ENCODE peak calls at places on chromosomes 5 and 9, in eight cellular contexts. One of them, this sample, is unnamed.

GRCh38 chr5:180601591-180602480 is 10.5 kb upstream of the SCGB3A1 start:
- DNase-seq in NCI-H748 treated with DMSO at 0.1 percent for 48 hours: no peak
- DNase-seq in HuH-7: no peak
- DNase-seq in HT-29: no peak
- DNase-seq in SK-N-SH: peak; percentile 40
- DNase-seq in non-pigmented ciliary epithelial cell: no peak
- DNase-seq in stimulated activated CD4-positive, alpha-beta T cell treated with anti-CD3 and anti-CD28 coated beads, Interleukin-1b, Interleukin-23, amount 100 ng/mL, for 24 hours: no peak
- DNase-seq in stimulated activated CD8-positive, alpha-beta memory T cell treated with anti-CD3 and anti-CD28 coated beads, Interleukin-15, amount 100 ng/mL, for 24 hours: no peak
- DNase-seq in this sample: no peak

GRCh38 chr9:135152608-135153337 is 65.3 kb downstream of the OLFM1 start:
- DNase-seq in NCI-H748 treated with DMSO at 0.1 percent for 48 hours: no peak
- DNase-seq in HuH-7: no peak
- DNase-seq in HT-29: peak; percentile 9
- DNase-seq in SK-N-SH: peak; percentile 59
- DNase-seq in non-pigmented ciliary epithelial cell: no peak
- DNase-seq in stimulated activated CD4-positive, alpha-beta T cell treated with anti-CD3 and anti-CD28 coated beads, Interleukin-1b, Interleukin-23, amount 100 ng/mL, for 24 hours: no peak
- DNase-seq in stimulated activated CD8-positive, alpha-beta memory T cell treated with anti-CD3 and anti-CD28 coated beads, Interleukin-15, amount 100 ng/mL, for 24 hours: no peak
- DNase-seq in this sample: peak; percentile 71

GRCh38 chr5:5360878-5361520 is 61.5 kb upstream of the ICE1 start:
- DNase-seq in NCI-H748 treated with DMSO at 0.1 percent for 48 hours: no peak
- DNase-seq in HuH-7: peak; percentile 8
- DNase-seq in HT-29: no peak
- DNase-seq in SK-N-SH: no peak
- DNase-seq in non-pigmented ciliary epithelial cell: no peak
- DNase-seq in stimulated activated CD4-positive, alpha-beta T cell treated with anti-CD3 and anti-CD28 coated beads, Interleukin-1b, Interleukin-23, amount 100 ng/mL, for 24 hours: no peak
- DNase-seq in stimulated activated CD8-positive, alpha-beta memory T cell treated with anti-CD3 and anti-CD28 coated beads, Interleukin-15, amount 100 ng/mL, for 24 hours: no peak
- DNase-seq in this sample: no peak

GRCh38 chr9:94199776-94200175 is 59.3 kb upstream of the ZNF169 start:
- DNase-seq in NCI-H748 treated with DMSO at 0.1 percent for 48 hours: no peak
- DNase-seq in HuH-7: no peak
- DNase-seq in HT-29: no peak
- DNase-seq in SK-N-SH: no peak
- DNase-seq in non-pigmented ciliary epithelial cell: no peak
- DNase-seq in stimulated activated CD4-positive, alpha-beta T cell treated with anti-CD3 and anti-CD28 coated beads, Interleukin-1b, Interleukin-23, amount 100 ng/mL, for 24 hours: no peak
- DNase-seq in stimulated activated CD8-positive, alpha-beta memory T cell treated with anti-CD3 and anti-CD28 coated beads, Interleukin-15, amount 100 ng/mL, for 24 hours: no peak
- DNase-seq in this sample: no peak

GRCh38 chr5:108730617-108731340 is 16.9 kb upstream of the FER start:
- DNase-seq in NCI-H748 treated with DMSO at 0.1 percent for 48 hours: no peak
- DNase-seq in HuH-7: no peak
- DNase-seq in HT-29: no peak
- DNase-seq in SK-N-SH: no peak
- DNase-seq in non-pigmented ciliary epithelial cell: no peak
- DNase-seq in stimulated activated CD4-positive, alpha-beta T cell treated with anti-CD3 and anti-CD28 coated beads, Interleukin-1b, Interleukin-23, amount 100 ng/mL, for 24 hours: no peak
- DNase-seq in stimulated activated CD8-positive, alpha-beta memory T cell treated with anti-CD3 and anti-CD28 coated beads, Interleukin-15, amount 100 ng/mL, for 24 hours: no peak
- DNase-seq in this sample: no peak

GRCh38 chr9:14945351-14945750 is 35.1 kb upstream of the FREM1 start:
- DNase-seq in NCI-H748 treated with DMSO at 0.1 percent for 48 hours: no peak
- DNase-seq in HuH-7: no peak
- DNase-seq in HT-29: no peak
- DNase-seq in SK-N-SH: no peak
- DNase-seq in non-pigmented ciliary epithelial cell: no peak
- DNase-seq in stimulated activated CD4-positive, alpha-beta T cell treated with anti-CD3 and anti-CD28 coated beads, Interleukin-1b, Interleukin-23, amount 100 ng/mL, for 24 hours: no peak
- DNase-seq in stimulated activated CD8-positive, alpha-beta memory T cell treated with anti-CD3 and anti-CD28 coated beads, Interleukin-15, amount 100 ng/mL, for 24 hours: no peak
- DNase-seq in this sample: no peak

GRCh38 chr5:159628703-159629102 is 287.6 kb upstream of the ADRA1B start:
- DNase-seq in NCI-H748 treated with DMSO at 0.1 percent for 48 hours: no peak
- DNase-seq in HuH-7: no peak
- DNase-seq in HT-29: no peak
- DNase-seq in SK-N-SH: no peak
- DNase-seq in non-pigmented ciliary epithelial cell: no peak
- DNase-seq in stimulated activated CD4-positive, alpha-beta T cell treated with anti-CD3 and anti-CD28 coated beads, Interleukin-1b, Interleukin-23, amount 100 ng/mL, for 24 hours: no peak
- DNase-seq in stimulated activated CD8-positive, alpha-beta memory T cell treated with anti-CD3 and anti-CD28 coated beads, Interleukin-15, amount 100 ng/mL, for 24 hours: no peak
- DNase-seq in this sample: no peak

GRCh38 chr5:120808135-120808534 is 344.0 kb downstream of the PRR16 start:
- DNase-seq in NCI-H748 treated with DMSO at 0.1 percent for 48 hours: no peak
- DNase-seq in HuH-7: no peak
- DNase-seq in HT-29: no peak
- DNase-seq in SK-N-SH: no peak
- DNase-seq in non-pigmented ciliary epithelial cell: no peak
- DNase-seq in stimulated activated CD4-positive, alpha-beta T cell treated with anti-CD3 and anti-CD28 coated beads, Interleukin-1b, Interleukin-23, amount 100 ng/mL, for 24 hours: no peak
- DNase-seq in stimulated activated CD8-positive, alpha-beta memory T cell treated with anti-CD3 and anti-CD28 coated beads, Interleukin-15, amount 100 ng/mL, for 24 hours: no peak
- DNase-seq in this sample: no peak

GRCh38 chr5:93579561-93580386 is 1.2 kb downstream of the NR2F1-AS1 start:
- DNase-seq in NCI-H748 treated with DMSO at 0.1 percent for 48 hours: peak; percentile 51
- DNase-seq in HuH-7: peak; percentile 52
- DNase-seq in HT-29: peak; percentile 59
- DNase-seq in SK-N-SH: peak; percentile 74
- DNase-seq in non-pigmented ciliary epithelial cell: no peak
- DNase-seq in stimulated activated CD4-positive, alpha-beta T cell treated with anti-CD3 and anti-CD28 coated beads, Interleukin-1b, Interleukin-23, amount 100 ng/mL, for 24 hours: no peak
- DNase-seq in stimulated activated CD8-positive, alpha-beta memory T cell treated with anti-CD3 and anti-CD28 coated beads, Interleukin-15, amount 100 ng/mL, for 24 hours: no peak
- DNase-seq in this sample: no peak

This sample was measured in NT2/D1.